ENCODE peak calls at places on chromosomes 1 and 21, in four cellular contexts. One of them, this sample, is unnamed.

GRCh38 chr1:241615043-241615974 is 24.9 kb downstream of the CHML start:
- DNase-seq in IMR-90: no peak
- DNase-seq in endothelial cell of umbilical vein: no peak
- DNase-seq in GM23248: no peak
- DNase-seq in this sample: no peak

GRCh38 chr21:45723049-45723958 is 79.8 kb downstream of the PCBP3 start:
- DNase-seq in IMR-90: no peak
- DNase-seq in endothelial cell of umbilical vein: no peak
- DNase-seq in GM23248: no peak
- DNase-seq in this sample: no peak

GRCh38 chr1:168674252-168674651 is 54.8 kb downstream of the DPT start:
- DNase-seq in IMR-90: no peak
- DNase-seq in endothelial cell of umbilical vein: no peak
- DNase-seq in GM23248: no peak
- DNase-seq in this sample: no peak

GRCh38 chr1:29586991-29587745 is 350.8 kb downstream of the PTPRU start:
- DNase-seq in IMR-90: peak; percentile 19
- DNase-seq in endothelial cell of umbilical vein: no peak
- DNase-seq in GM23248: peak; percentile 45
- DNase-seq in this sample: no peak

GRCh38 chr1:220368352-220369265 is 96.4 kb upstream of the RAB3GAP2 start:
- DNase-seq in IMR-90: no peak
- DNase-seq in endothelial cell of umbilical vein: no peak
- DNase-seq in GM23248: no peak
- DNase-seq in this sample: peak; percentile 41

GRCh38 chr1:231866392-231867331 is 240.1 kb downstream of the DISC1 start:
- DNase-seq in IMR-90: peak; percentile 58
- DNase-seq in endothelial cell of umbilical vein: peak; percentile 71
- DNase-seq in GM23248: peak; percentile 66
- DNase-seq in this sample: peak; percentile 68

GRCh38 chr1:175824079-175824478 is 80.7 kb upstream of the TNR start:
- DNase-seq in IMR-90: no peak
- DNase-seq in endothelial cell of umbilical vein: peak; percentile 41
- DNase-seq in GM23248: no peak
- DNase-seq in this sample: no peak

GRCh38 chr1:74512516-74512915 is at the start of gene LRRC53:
- DNase-seq in IMR-90: no peak
- DNase-seq in endothelial cell of umbilical vein: no peak
- DNase-seq in GM23248: no peak
- DNase-seq in this sample: no peak

GRCh38 chr21:34022557-34023335 is 50.6 kb upstream of the MRPS6 start:
- DNase-seq in IMR-90: no peak
- DNase-seq in endothelial cell of umbilical vein: no peak
- DNase-seq in GM23248: peak; percentile 69
- DNase-seq in this sample: no peak

GRCh38 chr21:45485686-45486442 is 56.4 kb downstream of the SLC19A1 start:
- DNase-seq in IMR-90: no peak
- DNase-seq in endothelial cell of umbilical vein: no peak
- DNase-seq in GM23248: no peak
- DNase-seq in this sample: no peak

GRCh38 chr1:27153549-27153886 is 1.4 kb downstream of the SLC9A1 start:
- DNase-seq in IMR-90: no peak
- DNase-seq in endothelial cell of umbilical vein: no peak
- DNase-seq in GM23248: peak; percentile 54
- DNase-seq in this sample: peak; percentile 36

GRCh38 chr1:15355968-15356621 is 53.6 kb upstream of the EFHD2 start:
- DNase-seq in IMR-90: peak; percentile 61
- DNase-seq in endothelial cell of umbilical vein: no peak
- DNase-seq in GM23248: peak; percentile 43
- DNase-seq in this sample: peak; percentile 78

GRCh38 chr1:52463891-52464290 is 59.5 kb downstream of the PRPF38A start:
- DNase-seq in IMR-90: no peak
- DNase-seq in endothelial cell of umbilical vein: no peak
- DNase-seq in GM23248: no peak
- DNase-seq in this sample: no peak

GRCh38 chr1:1858382-1859086 is 32.4 kb downstream of the GNB1 start:
- DNase-seq in IMR-90: peak; percentile 81
- DNase-seq in endothelial cell of umbilical vein: peak; percentile 98
- DNase-seq in GM23248: peak; percentile 97
- DNase-seq in this sample: peak; percentile 92

DNA sequence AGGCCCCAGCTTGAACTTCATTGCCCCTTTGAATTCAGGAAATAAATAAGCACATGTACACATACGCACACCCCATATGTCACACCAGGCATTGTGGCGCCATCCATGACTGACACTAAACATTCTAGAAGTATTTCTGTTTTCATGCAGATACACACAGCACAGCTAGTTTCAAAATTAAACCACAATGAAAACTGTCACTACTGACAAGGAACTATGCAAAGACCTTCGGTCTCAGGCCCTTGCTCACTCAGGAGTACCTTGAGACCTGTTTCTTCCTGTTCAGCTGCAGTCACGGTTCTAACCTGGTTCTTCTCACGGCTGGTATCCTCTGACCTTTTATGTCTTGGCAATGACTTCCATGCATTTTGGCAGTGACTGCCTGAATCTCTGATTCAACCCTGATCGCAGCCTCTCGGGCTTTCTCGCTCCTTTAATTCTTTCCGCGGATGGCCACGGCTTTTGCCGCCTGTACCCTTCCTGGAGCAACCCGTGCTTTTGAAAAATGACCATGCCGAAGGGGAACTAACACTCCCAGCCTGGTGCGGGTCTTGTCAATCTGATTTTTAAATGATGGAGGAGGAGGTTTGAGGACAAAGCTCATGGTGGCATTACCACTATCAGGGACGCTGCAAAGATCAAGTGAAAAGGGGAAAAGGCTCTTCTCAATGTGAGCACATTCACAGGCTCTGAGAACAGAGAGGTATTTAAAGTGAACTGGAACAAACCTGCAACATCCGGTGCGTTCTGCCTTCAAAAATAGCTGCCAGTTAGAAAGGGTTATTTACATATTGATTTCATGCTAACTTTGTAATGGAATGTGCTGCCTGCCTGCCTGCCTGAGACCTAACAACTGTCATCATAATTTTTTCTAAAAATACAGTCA is 384.6 kb downstream of the RRAGC start:
- DNase-seq in IMR-90: no peak
- DNase-seq in endothelial cell of umbilical vein: no peak
- DNase-seq in GM23248: no peak
- DNase-seq in this sample: no peak
- H2AFZ ChIP-seq in IMR-90: no peak overlapping the region
- H2AFZ ChIP-seq in endothelial cell of umbilical vein: no peak overlapping the region
- H2AFZ ChIP-seq in GM23248: no peak overlapping the region
- H2AFZ ChIP-seq in this sample: no peak overlapping the region

DNA sequence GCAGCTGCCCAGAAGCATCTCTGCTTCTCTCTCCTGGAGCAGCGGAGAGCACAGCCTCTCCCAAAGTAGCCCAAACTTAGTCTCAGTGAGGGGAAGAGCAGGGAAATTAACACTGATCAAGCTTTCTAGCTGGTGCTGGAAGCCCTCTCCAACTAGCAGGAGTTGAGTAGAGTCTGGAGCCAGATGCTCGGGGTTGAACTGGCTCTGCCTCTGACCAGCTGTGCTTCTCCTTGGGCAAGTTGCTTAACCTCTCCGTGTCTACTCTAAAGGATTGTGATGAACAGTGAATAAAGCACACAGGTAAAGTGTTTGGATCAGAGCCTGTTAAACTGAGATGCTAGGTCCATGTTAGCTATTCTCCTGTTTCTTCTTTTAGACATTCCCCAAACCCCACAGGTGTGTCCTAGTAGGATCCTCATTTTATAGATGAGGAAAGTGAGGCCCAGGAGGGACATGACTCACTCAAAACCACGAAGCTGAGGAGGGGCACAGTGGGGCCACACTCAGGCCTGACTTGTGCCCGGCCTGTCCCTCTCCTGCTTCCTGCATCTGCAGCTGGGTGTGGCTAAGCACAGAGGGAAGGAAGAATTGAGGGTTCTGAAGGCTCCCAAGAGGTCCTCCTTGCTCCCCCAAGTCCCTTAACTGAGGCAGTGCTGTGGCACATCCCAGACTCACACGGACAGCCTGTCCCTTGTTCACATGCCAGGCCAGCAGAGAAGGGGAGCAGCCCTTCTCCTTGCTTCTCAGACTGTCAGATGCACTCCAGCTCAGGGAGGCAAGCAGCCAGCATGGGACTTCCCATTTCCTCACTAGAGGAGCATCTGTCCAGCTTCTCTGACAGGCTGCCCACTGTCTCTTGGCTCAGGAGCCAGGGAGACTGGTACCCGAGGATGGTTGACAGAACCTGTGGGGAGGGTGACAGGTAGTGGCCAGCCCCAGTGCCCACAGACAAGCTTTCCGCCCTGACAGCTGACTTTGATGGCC is 152.0 kb upstream of the IGSF21 start:
- DNase-seq in IMR-90: no peak
- DNase-seq in endothelial cell of umbilical vein: no peak
- DNase-seq in GM23248: no peak
- DNase-seq in this sample: no peak
- H2AFZ ChIP-seq in IMR-90: no peak overlapping the region
- H2AFZ ChIP-seq in endothelial cell of umbilical vein: no peak overlapping the region
- H2AFZ ChIP-seq in GM23248: no peak overlapping the region
- H2AFZ ChIP-seq in this sample: no peak overlapping the region

DNA sequence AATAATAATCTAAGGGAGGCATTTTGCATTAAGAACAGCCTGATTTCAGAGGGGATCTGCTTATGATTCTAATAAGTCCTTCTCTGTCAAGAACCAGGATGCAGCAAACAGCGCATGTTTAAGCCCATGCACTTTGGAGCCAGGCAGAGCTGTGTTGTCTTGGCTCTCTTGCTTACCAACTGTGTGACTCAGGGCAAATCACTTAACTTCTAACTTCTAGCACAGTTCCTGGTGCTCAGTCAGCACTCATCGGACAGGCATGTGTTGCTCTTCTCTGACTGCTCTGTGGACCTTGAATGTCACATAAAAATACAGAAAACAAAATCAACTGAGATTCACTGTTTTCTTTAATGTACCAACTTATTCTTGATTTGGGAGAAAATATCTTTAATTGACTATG is 56.4 kb upstream of the CNN3 start:
- DNase-seq in IMR-90: peak; percentile 88
- DNase-seq in endothelial cell of umbilical vein: peak; percentile 29
- DNase-seq in GM23248: peak; percentile 96
- DNase-seq in this sample: peak; percentile 88
- H2AFZ ChIP-seq in IMR-90: no peak overlapping the region
- H2AFZ ChIP-seq in endothelial cell of umbilical vein: no peak overlapping the region
- H2AFZ ChIP-seq in GM23248: peak overlapping the region; percentile 53
- H2AFZ ChIP-seq in this sample: no peak overlapping the region

GRCh38 chr1:246784621-246785535 is 60.7 kb downstream of the SCCPDH start:
- DNase-seq in IMR-90: peak; percentile 47
- DNase-seq in endothelial cell of umbilical vein: peak; percentile 77
- DNase-seq in GM23248: peak; percentile 76
- DNase-seq in this sample: peak; percentile 59
- H2AFZ ChIP-seq in IMR-90: no peak overlapping the region
- H2AFZ ChIP-seq in endothelial cell of umbilical vein: peak overlapping the region; percentile 9
- H2AFZ ChIP-seq in GM23248: no peak overlapping the region
- H2AFZ ChIP-seq in this sample: no peak overlapping the region

GRCh38 chr1:97017895-97018294 is 296.3 kb downstream of the PTBP2 start:
- DNase-seq in IMR-90: no peak
- DNase-seq in endothelial cell of umbilical vein: no peak
- DNase-seq in GM23248: no peak
- DNase-seq in this sample: peak; percentile 12
- H2AFZ ChIP-seq in IMR-90: no peak overlapping the region
- H2AFZ ChIP-seq in endothelial cell of umbilical vein: no peak overlapping the region
- H2AFZ ChIP-seq in GM23248: peak overlapping the region; percentile 26
- H2AFZ ChIP-seq in this sample: no peak overlapping the region

DNA sequence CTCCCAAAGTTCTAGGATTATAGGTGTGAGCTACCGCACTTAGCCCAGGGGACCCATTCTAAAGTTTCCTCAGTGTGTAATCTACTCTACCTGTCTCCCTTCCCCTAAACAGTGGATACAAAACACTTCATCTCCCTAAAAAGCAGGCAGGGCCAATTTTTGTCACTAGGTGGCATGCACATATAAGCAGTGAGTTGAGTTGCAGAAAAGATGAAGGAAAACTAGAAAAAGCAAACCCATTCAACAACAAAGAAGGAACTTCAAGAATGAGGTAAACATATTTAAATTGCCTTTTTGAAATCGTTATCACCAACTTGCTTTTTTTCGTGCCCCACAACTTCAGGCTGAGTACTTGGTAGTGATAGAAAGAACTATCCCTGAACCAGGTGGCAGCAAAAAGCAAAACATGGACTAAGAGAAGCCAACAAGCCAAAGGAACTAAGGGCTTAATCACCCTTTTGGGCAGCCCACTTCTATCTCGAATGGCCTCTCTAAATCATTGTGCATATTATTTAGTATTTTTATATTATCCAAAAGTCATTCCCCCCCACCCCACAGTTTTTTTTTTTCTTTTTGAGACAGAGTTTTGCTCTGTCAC is 19.7 kb upstream of the ALDH9A1 start:
- DNase-seq in IMR-90: peak; percentile 71
- DNase-seq in endothelial cell of umbilical vein: peak; percentile 68
- DNase-seq in GM23248: peak; percentile 74
- DNase-seq in this sample: peak; percentile 74
- H2AFZ ChIP-seq in IMR-90: no peak overlapping the region
- H2AFZ ChIP-seq in endothelial cell of umbilical vein: no peak overlapping the region
- H2AFZ ChIP-seq in GM23248: no peak overlapping the region
- H2AFZ ChIP-seq in this sample: no peak overlapping the region

DNA sequence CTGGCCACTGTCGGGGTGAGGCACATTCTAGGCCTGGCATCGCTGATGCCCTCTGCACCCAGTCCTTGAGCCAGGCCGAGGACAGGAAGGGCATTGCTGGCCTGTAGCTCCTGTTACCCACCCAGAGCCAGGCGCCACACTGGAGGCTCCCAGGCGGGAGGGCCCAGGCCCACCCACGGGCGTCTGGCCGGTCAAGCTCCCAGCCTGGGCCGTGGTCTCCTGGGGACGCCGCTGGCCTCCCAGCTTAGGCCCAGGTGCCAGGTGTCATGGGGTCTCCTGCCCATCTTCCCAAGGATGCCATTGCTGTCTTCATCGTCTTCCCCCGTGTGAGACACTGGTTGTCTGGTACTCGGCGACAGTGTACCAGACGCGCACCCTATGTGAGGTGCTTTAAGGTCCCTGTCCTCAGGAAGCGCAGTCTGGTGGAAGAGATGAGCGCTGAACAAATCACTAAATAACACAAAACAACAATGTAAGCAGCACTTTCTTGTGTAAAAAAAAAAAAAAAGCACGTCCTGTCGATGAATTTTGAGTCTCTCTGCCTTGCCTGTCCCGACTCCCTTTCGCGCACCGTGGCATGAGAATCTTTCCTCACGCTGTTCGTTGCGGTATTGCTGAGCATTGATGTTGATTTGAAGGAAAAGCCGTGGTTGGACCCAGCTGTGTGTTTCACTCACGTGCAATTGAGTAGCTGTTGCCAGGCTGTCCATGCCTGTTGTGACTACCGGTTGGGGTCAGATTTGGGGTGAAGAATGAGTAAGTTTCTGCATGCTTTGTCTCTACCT is 27.0 kb upstream of the TRAPPC10 start:
- DNase-seq in IMR-90: peak; percentile 24
- DNase-seq in endothelial cell of umbilical vein: no peak
- DNase-seq in GM23248: peak; percentile 21
- DNase-seq in this sample: peak; percentile 15
- H2AFZ ChIP-seq in IMR-90: no peak overlapping the region
- H2AFZ ChIP-seq in endothelial cell of umbilical vein: no peak overlapping the region
- H2AFZ ChIP-seq in GM23248: no peak overlapping the region
- H2AFZ ChIP-seq in this sample: no peak overlapping the region

This sample was measured in mesenchymal stem cell.